ENCODE peak calls at places on chromosome 3, in four cellular contexts. One of them, this sample, is unnamed.

GRCh38 chr3:142040941-142041575 is 108.3 kb downstream of the TFDP2 start:
- DNase-seq in SK-N-SH: no peak
- DNase-seq in K562: no peak
- DNase-seq in HepG2: no peak
- DNase-seq in this sample: no peak

GRCh38 chr3:127001486-127002194 is 18.7 kb downstream of the PLXNA1 start:
- DNase-seq in HepG2: no peak
- DNase-seq in SK-N-SH: no peak
- DNase-seq in K562: no peak
- DNase-seq in this sample: no peak

GRCh38 chr3:71517206-71517855 is 66.2 kb downstream of the FOXP1 start:
- DNase-seq in K562: no peak
- DNase-seq in HepG2: no peak
- DNase-seq in SK-N-SH: no peak
- DNase-seq in this sample: no peak

GRCh38 chr3:42557849-42558248 is 23.9 kb downstream of the SEC22C start:
- DNase-seq in HepG2: peak
- DNase-seq in SK-N-SH: no peak
- DNase-seq in K562: no peak
- DNase-seq in this sample: no peak

GRCh38 chr3:19457449-19457848 is 309.1 kb downstream of the KCNH8 start:
- DNase-seq in SK-N-SH: no peak
- DNase-seq in HepG2: no peak
- DNase-seq in K562: no peak
- DNase-seq in this sample: no peak

GRCh38 chr3:25885544-25885943 is 95.7 kb downstream of the OXSM start:
- DNase-seq in SK-N-SH: no peak
- DNase-seq in HepG2: no peak
- DNase-seq in K562: no peak
- DNase-seq in this sample: no peak

GRCh38 chr3:134647902-134648760 is 2.7 kb downstream of the KY start:
- DNase-seq in HepG2: no peak
- DNase-seq in K562: no peak
- DNase-seq in SK-N-SH: no peak
- DNase-seq in this sample: no peak

GRCh38 chr3:171873561-171873960 is 30.4 kb downstream of the TMEM212 start:
- DNase-seq in K562: no peak
- DNase-seq in SK-N-SH: no peak
- DNase-seq in HepG2: no peak
- DNase-seq in this sample: no peak

DNA sequence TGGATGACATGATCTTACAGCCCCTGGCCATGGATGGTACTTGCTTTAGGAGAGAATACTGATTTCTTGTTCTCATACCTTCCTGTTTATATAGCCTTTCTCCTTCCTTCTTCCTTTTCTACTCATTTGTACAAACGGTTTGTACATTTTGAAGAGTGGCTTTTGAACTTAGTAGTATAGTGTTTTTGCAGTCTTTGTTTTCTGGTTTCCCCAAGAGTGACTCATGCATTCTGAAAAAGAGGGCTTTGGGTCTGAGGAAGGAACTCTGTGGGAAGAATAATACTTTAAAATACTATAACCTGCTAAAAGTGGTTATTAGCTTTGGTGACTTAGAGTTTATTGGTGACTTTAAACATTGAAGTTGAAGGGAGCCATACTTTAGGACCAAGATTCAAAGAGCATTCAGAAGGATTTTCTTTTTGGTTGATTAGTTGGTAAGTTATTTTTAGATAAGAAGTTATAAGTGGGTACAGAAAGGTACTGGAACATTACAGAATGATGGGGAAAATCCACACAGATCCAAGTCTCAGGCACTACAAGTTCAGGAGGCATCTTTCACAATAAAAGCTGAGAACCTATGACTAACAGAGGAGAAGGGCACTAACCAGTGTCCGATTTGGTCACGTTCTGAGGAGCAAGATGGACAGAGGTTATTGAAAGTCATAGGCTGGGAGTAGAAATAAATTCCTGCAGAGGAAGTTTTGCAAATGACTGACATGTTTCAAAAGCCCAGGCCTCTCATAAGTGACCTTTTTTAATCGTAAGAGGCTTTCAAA is 369.6 kb upstream of the AZI2 start:
- DNase-seq in HepG2: no peak
- DNase-seq in K562: no peak
- DNase-seq in SK-N-SH: no peak
- DNase-seq in this sample: no peak
- TF ChIP-seq FOXJ3 in HepG2: no peak
- TF ChIP-seq FOXJ3 in K562: no peak
- TF ChIP-seq FOXJ3 in SK-N-SH: no peak
- TF ChIP-seq FOXJ3 in this sample: no peak

GRCh38 chr3:46693897-46694235 is 387 bp upstream of the ALS2CL start:
- DNase-seq in HepG2: no peak
- DNase-seq in SK-N-SH: no peak
- DNase-seq in K562: no peak
- DNase-seq in this sample: no peak
- TF ChIP-seq FOXJ3 in HepG2: no peak
- TF ChIP-seq FOXJ3 in SK-N-SH: no peak
- TF ChIP-seq FOXJ3 in K562: no peak
- TF ChIP-seq FOXJ3 in this sample: no peak

GRCh38 chr3:177429066-177429465 is 231.8 kb upstream of the TBL1XR1 start:
- DNase-seq in HepG2: no peak
- DNase-seq in SK-N-SH: no peak
- DNase-seq in K562: no peak
- DNase-seq in this sample: no peak

GRCh38 chr3:177435301-177435700 is 238.0 kb upstream of the TBL1XR1 start:
- DNase-seq in K562: no peak
- DNase-seq in SK-N-SH: no peak
- DNase-seq in HepG2: no peak
- DNase-seq in this sample: no peak

GRCh38 chr3:177430653-177431052 is 233.4 kb upstream of the TBL1XR1 start:
- DNase-seq in HepG2: no peak
- DNase-seq in SK-N-SH: no peak
- DNase-seq in K562: peak
- DNase-seq in this sample: no peak

GRCh38 chr3:177429772-177430171 is 232.5 kb upstream of the TBL1XR1 start:
- DNase-seq in SK-N-SH: no peak
- DNase-seq in K562: no peak
- DNase-seq in HepG2: no peak
- DNase-seq in this sample: no peak

GRCh38 chr3:177431525-177432255 is 234.4 kb upstream of the TBL1XR1 start:
- DNase-seq in HepG2: no peak
- DNase-seq in K562: peak
- DNase-seq in SK-N-SH: peak
- DNase-seq in this sample: no peak
- TF ChIP-seq FOXJ3 in HepG2: no peak
- TF ChIP-seq FOXJ3 in K562: no peak
- TF ChIP-seq FOXJ3 in SK-N-SH: no peak
- TF ChIP-seq FOXJ3 in this sample: no peak

GRCh38 chr3:161274691-161275298 is 53.7 kb downstream of the NMD3 start:
- DNase-seq in SK-N-SH: peak
- DNase-seq in K562: peak
- DNase-seq in HepG2: peak
- DNase-seq in this sample: peak

GRCh38 chr3:161272524-161272923 is 51.4 kb downstream of the NMD3 start:
- DNase-seq in HepG2: peak
- DNase-seq in SK-N-SH: no peak
- DNase-seq in K562: no peak
- DNase-seq in this sample: no peak

GRCh38 chr3:161271646-161272045 is 50.5 kb downstream of the NMD3 start:
- DNase-seq in SK-N-SH: no peak
- DNase-seq in K562: no peak
- DNase-seq in HepG2: no peak
- DNase-seq in this sample: no peak

GRCh38 chr3:161275919-161276318 is 54.8 kb downstream of the NMD3 start:
- DNase-seq in HepG2: no peak
- DNase-seq in K562: no peak
- DNase-seq in SK-N-SH: no peak
- DNase-seq in this sample: no peak

DNA sequence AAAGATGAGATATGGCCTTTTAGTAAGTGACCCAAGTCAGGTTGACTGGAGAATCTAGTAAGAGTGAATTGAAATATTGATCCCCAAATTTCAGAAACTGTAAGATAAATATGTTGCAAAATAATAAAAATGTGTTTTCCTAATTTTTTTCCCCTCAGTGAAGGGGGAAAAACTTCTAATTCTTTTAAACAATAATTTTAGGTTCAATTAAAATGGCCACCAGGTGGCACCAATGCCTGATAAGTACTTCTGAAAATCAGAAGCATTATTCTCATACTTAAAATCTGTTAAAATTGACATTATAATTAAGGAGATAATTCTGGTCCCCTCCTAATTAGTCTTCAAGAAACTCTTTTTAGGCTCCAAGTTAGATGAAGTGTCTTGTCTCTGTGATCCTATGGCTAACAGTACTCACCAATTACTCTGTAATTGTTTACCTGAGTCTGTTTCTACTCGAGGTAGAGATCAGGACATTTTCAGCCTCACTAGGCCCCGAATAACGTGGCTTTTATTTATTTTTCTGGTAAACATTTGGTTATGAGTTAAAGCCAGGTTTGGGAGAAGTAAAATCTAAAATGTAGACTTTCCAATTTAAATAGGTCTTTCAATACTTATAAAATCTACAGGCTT is 52.6 kb downstream of the NMD3 start:
- DNase-seq in HepG2: peak
- DNase-seq in SK-N-SH: peak
- DNase-seq in K562: no peak
- DNase-seq in this sample: no peak
- TF ChIP-seq FOXJ3 in HepG2: no peak
- TF ChIP-seq FOXJ3 in SK-N-SH: no peak
- TF ChIP-seq FOXJ3 in K562: no peak
- TF ChIP-seq FOXJ3 in this sample: no peak